ENCODE peak calls at places on chromosome 10, in five cellular contexts. Q, N, L, Z and M are unnamed samples.

GRCh38 chr10:97977673-97978072 is 52.7 kb downstream of the CRTAC1 start:
- DNase-seq in N (no peak), Z (no peak), L (no peak), Q (no peak), M (no peak)

GRCh38 chr10:44024351-44025116 is 360.4 kb downstream of the CXCL12 start:
- DNase-seq in N (no peak), Q (no peak), Z (no peak), L (no peak), M (no peak)

GRCh38 chr10:97039538-97040247 is 146.1 kb downstream of the SLIT1 start:
- DNase-seq in N (no peak), L (no peak), Q (no peak), Z (no peak), M (no peak)

GRCh38 chr10:121900443-121901174 is 27.2 kb downstream of the ATE1 start:
- DNase-seq in Q (no peak), N (no peak), L (no peak), Z (no peak), M (no peak)

GRCh38 chr10:53052765-53053164 is 280.2 kb upstream of the MBL2 start:
- DNase-seq in L (no peak), Q (no peak), N (no peak), Z (no peak), M (no peak)

GRCh38 chr10:26468291-26468690 is 30.1 kb downstream of the APBB1IP start:
- DNase-seq in Q (no peak), L (no peak), N (no peak), Z (no peak), M (no peak)

GRCh38 chr10:103470755-103471653 is 8.0 kb downstream of the CALHM3 start:
- DNase-seq in N (peak; percentile 66), Q (peak; percentile 57), L (no peak), Z (no peak), M (no peak)

GRCh38 chr10:1166828-1167275 is 110.7 kb downstream of the WDR37 start:
- DNase-seq in Z (peak; percentile 47), L (no peak), N (no peak), Q (no peak), M (peak; percentile 47)

GRCh38 chr10:12507165-12507870 is 158.0 kb downstream of the CAMK1D start:
- DNase-seq in Z (no peak), Q (no peak), L (no peak), N (no peak), M (no peak)

GRCh38 chr10:4352566-4352961 is 473.4 kb upstream of the AKR1E2 start:
- DNase-seq in Q (no peak), Z (no peak), N (no peak), L (no peak), M (no peak)

GRCh38 chr10:27240212-27240890 is at the start of gene ACBD5:
- DNase-seq in N (peak; percentile 57), Z (peak; percentile 96), Q (peak; percentile 64), L (no peak), M (peak; percentile 96)

GRCh38 chr10:93313798-93314197 is 168.3 kb downstream of the MYOF start:
- DNase-seq in Q (no peak), N (no peak), Z (no peak), L (no peak), M (no peak)

GRCh38 chr10:4351723-4352565 is 474.1 kb upstream of the AKR1E2 start:
- DNase-seq in Z (no peak), Q (no peak), L (peak; percentile 14), N (no peak), M (no peak)